ENCODE peak calls at places on chromosome 20, in six cellular contexts. B is ACHN, C is kidney tubule cell, A is sciatic nerve, O is AG04449, S is Peyer's patch. R is an unnamed sample.
A peak's percentile ranks its signal among the peaks of the same experiment; 100 is the strongest.

GRCh38 chr20:33685328-33686007 is 717 bp downstream of the E2F1 start:
- DNase-seq in B (peak; percentile 26), C (peak; percentile 36), A (no peak), O (no peak), S (peak; percentile 82), R (no peak)

GRCh38 chr20:63178889-63179751 is 36.8 kb downstream of the YTHDF1 start:
- DNase-seq in B (peak; percentile 12), C (peak; percentile 51), A (no peak), O (no peak), S (no peak), R (peak; percentile 36)

GRCh38 chr20:33437141-33437911 is 6.2 kb downstream of the SNTA1 start:
- DNase-seq in B (peak; percentile 12), C (peak; percentile 33), A (peak; percentile 80), O (no peak), S (no peak), R (no peak)

GRCh38 chr20:63457737-63458136 is 14.7 kb downstream of the KCNQ2 start:
- DNase-seq in B (peak; percentile 73), C (peak; percentile 86), A (no peak), O (no peak), S (no peak), R (peak; percentile 31)

GRCh38 chr20:51275816-51276215 is 252.9 kb upstream of the KCNG1 start:
- DNase-seq in B (no peak), C (no peak), A (no peak), O (no peak), S (no peak), R (no peak)

GRCh38 chr20:12354725-12355124 is 437.0 kb downstream of the BTBD3 start:
- DNase-seq in B (no peak), C (no peak), A (no peak), O (no peak), S (no peak), R (no peak)

GRCh38 chr20:62772994-62773858 is 23.0 kb upstream of the MRGBP start:
- DNase-seq in B (no peak), C (peak; percentile 35), A (no peak), O (no peak), S (no peak), R (no peak)

GRCh38 chr20:47079047-47079446 is 184.4 kb downstream of the EYA2 start:
- DNase-seq in B (no peak), C (no peak), A (no peak), O (no peak), S (no peak), R (no peak)

GRCh38 chr20:35461620-35462019 is 6.2 kb downstream of the CEP250 start:
- DNase-seq in B (no peak), C (no peak), A (no peak), O (no peak), S (no peak), R (no peak)